ENCODE peak calls at places on chromosomes 7 and 10, in five cellular contexts. U, L, X, V and G are unnamed samples.

GRCh38 chr7:3042301-3042700 is 1.4 kb downstream of the CARD11 start:
- DNase-seq in U (no peak), L (no peak), X (no peak), V (no peak), G (no peak)

GRCh38 chr7:104795086-104795485 is 218.9 kb upstream of the KMT2E start:
- DNase-seq in U (no peak), L (no peak), X (no peak), V (no peak), G (no peak)

GRCh38 chr10:101006593-101007098 is 7.0 kb downstream of the LZTS2 start:
- DNase-seq in U (no peak), L (no peak), X (no peak), V (no peak), G (no peak)

GRCh38 chr7:51198654-51199053 is 118.0 kb downstream of the COBL start:
- DNase-seq in U (no peak), L (no peak), X (no peak), V (no peak), G (no peak)

GRCh38 chr7:44884553-44885393 is 557 bp downstream of the PURB start:
- DNase-seq in U (peak; percentile 64), L (peak; percentile 43), X (no peak), V (peak; percentile 58), G (peak; percentile 70)

GRCh38 chr10:21519981-21520436 is 5.5 kb downstream of the SKIDA1 start:
- DNase-seq in U (no peak), L (no peak), X (no peak), V (no peak), G (peak; percentile 49)

GRCh38 chr10:31004611-31005193 is 27.0 kb downstream of the ZNF438 start:
- DNase-seq in U (no peak), L (no peak), X (no peak), V (no peak), G (no peak)

GRCh38 chr10:12679636-12680035 is 321.9 kb downstream of the CCDC3 start:
- DNase-seq in U (no peak), L (no peak), X (no peak), V (no peak), G (no peak)

GRCh38 chr7:80253237-80253636 is 118.6 kb downstream of the GNAI1 start:
- DNase-seq in U (no peak), L (no peak), X (no peak), V (no peak), G (no peak)

GRCh38 chr10:110498087-110498981 is 627 bp downstream of the DUSP5 start:
- DNase-seq in U (peak; percentile 45), L (peak; percentile 58), X (no peak), V (peak; percentile 51), G (peak; percentile 72)

GRCh38 chr10:52542891-52543290 is 228.8 kb downstream of the DKK1 start:
- DNase-seq in U (no peak), L (no peak), X (no peak), V (no peak), G (no peak)

GRCh38 chr10:115514895-115515294 is 421.7 kb downstream of the ATRNL1 start:
- DNase-seq in U (no peak), L (no peak), X (no peak), V (no peak), G (no peak)

GRCh38 chr10:23448802-23449570 is 10.1 kb downstream of the OTUD1 start:
- DNase-seq in U (no peak), L (no peak), X (peak; percentile 39), V (no peak), G (peak; percentile 47)

GRCh38 chr10:60569681-60570080 is 180.0 kb upstream of the ANK3 start:
- DNase-seq in U (no peak), L (no peak), X (no peak), V (no peak), G (no peak)
- H3K4me3 ChIP-seq in U (no peak overlapping the region), L (no peak overlapping the region), X (no peak overlapping the region), V (no peak overlapping the region), G (no peak overlapping the region)

GRCh38 chr7:1045038-1045726 is 836 bp downstream of the GPR146 start:
- DNase-seq in U (no peak), L (no peak), X (no peak), V (no peak), G (no peak)
- TF ChIP-seq CTCF in U (no peak), L (no peak), X (no peak), V (no peak), G (no peak)

GRCh38 chr10:43816351-43817321 is 168.0 kb upstream of the ZNF32 start:
- DNase-seq in U (peak; percentile 79), L (peak; percentile 63), X (peak; percentile 61), V (peak; percentile 72), G (peak; percentile 79)
- H3K4me3 ChIP-seq in U (no peak overlapping the region), L (no peak overlapping the region), X (no peak overlapping the region), V (no peak overlapping the region), G (no peak overlapping the region)

GRCh38 chr10:27792191-27792590 is 46.6 kb upstream of the MKX start:
- DNase-seq in U (no peak), L (no peak), X (no peak), V (no peak), G (no peak)
- TF ChIP-seq CTCF in U (no peak), L (no peak), X (no peak), V (no peak), G (no peak)

DNA sequence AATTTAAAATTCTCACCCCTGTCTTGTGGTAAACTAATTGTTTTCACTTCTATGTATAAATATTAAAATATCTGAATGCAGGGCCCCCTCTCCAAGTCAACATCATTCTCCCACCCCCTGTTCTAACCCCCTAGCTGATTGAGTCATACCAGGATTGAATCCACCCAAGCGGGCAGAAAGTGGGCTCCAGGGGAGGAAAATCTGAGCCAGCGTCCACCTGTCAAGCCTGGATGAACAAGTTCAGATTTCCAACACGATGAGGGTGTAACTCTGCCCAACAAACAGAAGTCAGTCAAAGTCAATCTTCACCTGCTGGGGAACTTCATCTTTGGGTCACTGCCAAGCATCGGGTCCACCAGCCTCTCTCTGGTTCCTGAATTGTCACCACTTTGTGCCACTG is 163.0 kb upstream of the CELF2 start:
- DNase-seq in U (no peak), L (no peak), X (no peak), V (no peak), G (peak; percentile 3)
- H3K4me3 ChIP-seq in U (no peak overlapping the region), L (no peak overlapping the region), X (no peak overlapping the region), V (no peak overlapping the region), G (no peak overlapping the region)